ENCODE peak calls at places on chromosomes 12 and 14, in four cellular contexts. Q, A, J and M are unnamed samples.

GRCh38 chr12:24499151-24500146 is 449.5 kb downstream of the BCAT1 start:
- DNase-seq in J (peak; percentile 57), A (peak; percentile 22), Q (peak; percentile 5), M (peak; percentile 42)

GRCh38 chr12:67919406-67919805 is 69.8 kb upstream of the IFNG-AS1 start:
- DNase-seq in J (peak; percentile 50), A (peak; percentile 55), Q (no peak), M (no peak)

GRCh38 chr12:56151672-56152131 is 685 bp upstream of the MYL6B start:
- DNase-seq in A (peak; percentile 77), Q (no peak), J (peak; percentile 27), M (no peak)

GRCh38 chr12:9951026-9951652 is 19.0 kb upstream of the CLEC2A start:
- DNase-seq in A (no peak), J (no peak), Q (no peak), M (no peak)

GRCh38 chr14:101068958-101069549 is 165.5 kb upstream of the RTL1 start:
- DNase-seq in A (no peak), J (no peak), Q (no peak), M (no peak)

GRCh38 chr14:53547593-53547992 is 394.5 kb upstream of the DDHD1 start:
- DNase-seq in A (no peak), J (no peak), Q (no peak), M (no peak)

GRCh38 chr14:71586131-71586893 is 345.9 kb upstream of the RGS6 start:
- DNase-seq in J (peak; percentile 65), A (no peak), Q (peak; percentile 27), M (no peak)

GRCh38 chr12:20704860-20705259 is 9.7 kb downstream of the SLCO1C1 start:
- DNase-seq in J (no peak), A (no peak), Q (no peak), M (no peak)